ENCODE peak calls at places on chromosomes 2 and 18, in seven cellular contexts. One of them, this sample, is unnamed.

GRCh38 chr2:164625378-164625971 is 4.2 kb upstream of the GRB14 start:
- DNase-seq in H1: no peak
- DNase-seq in HCT116: no peak
- DNase-seq in GM12878: no peak
- DNase-seq in SK-N-SH: no peak
- DNase-seq in K562: no peak
- DNase-seq in HepG2: no peak
- DNase-seq in this sample: no peak

GRCh38 chr2:27992787-27993747 is 102.5 kb downstream of the BABAM2 start:
- DNase-seq in H1: no peak
- DNase-seq in HCT116: no peak
- DNase-seq in GM12878: no peak
- DNase-seq in SK-N-SH: no peak
- DNase-seq in K562: no peak
- DNase-seq in HepG2: peak
- DNase-seq in this sample: peak

GRCh38 chr2:60100034-60100433 is 453.4 kb downstream of the BCL11A start:
- DNase-seq in H1: no peak
- DNase-seq in HCT116: no peak
- DNase-seq in GM12878: no peak
- DNase-seq in SK-N-SH: no peak
- DNase-seq in K562: no peak
- DNase-seq in HepG2: no peak
- DNase-seq in this sample: no peak

GRCh38 chr2:114929225-114929624 is 486.8 kb downstream of the DPP10 start:
- DNase-seq in H1: no peak
- DNase-seq in HCT116: no peak
- DNase-seq in GM12878: no peak
- DNase-seq in SK-N-SH: no peak
- DNase-seq in K562: no peak
- DNase-seq in HepG2: no peak
- DNase-seq in this sample: no peak

GRCh38 chr2:179954026-179954425 is 53.1 kb downstream of the CWC22 start:
- DNase-seq in H1: no peak
- DNase-seq in HCT116: no peak
- DNase-seq in GM12878: no peak
- DNase-seq in SK-N-SH: no peak
- DNase-seq in K562: no peak
- DNase-seq in HepG2: peak
- DNase-seq in this sample: peak

GRCh38 chr18:48488388-48488850 is 50.4 kb upstream of the CTIF start:
- DNase-seq in H1: no peak
- DNase-seq in HCT116: peak
- DNase-seq in GM12878: no peak
- DNase-seq in SK-N-SH: no peak
- DNase-seq in K562: no peak
- DNase-seq in HepG2: peak
- DNase-seq in this sample: peak

GRCh38 chr2:156537147-156537546 is 101.0 kb downstream of the GPD2 start:
- DNase-seq in H1: no peak
- DNase-seq in HCT116: no peak
- DNase-seq in GM12878: no peak
- DNase-seq in SK-N-SH: no peak
- DNase-seq in K562: no peak
- DNase-seq in HepG2: no peak
- DNase-seq in this sample: no peak

GRCh38 chr2:71629273-71629672 is 175.9 kb downstream of the DYSF start:
- DNase-seq in H1: no peak
- DNase-seq in HCT116: no peak
- DNase-seq in GM12878: no peak
- DNase-seq in SK-N-SH: no peak
- DNase-seq in K562: no peak
- DNase-seq in HepG2: no peak
- DNase-seq in this sample: no peak

GRCh38 chr2:152336103-152336853 is 1.3 kb downstream of the FMNL2 start:
- DNase-seq in H1: peak
- DNase-seq in HCT116: no peak
- DNase-seq in GM12878: no peak
- DNase-seq in SK-N-SH: peak
- DNase-seq in K562: no peak
- DNase-seq in HepG2: peak
- DNase-seq in this sample: no peak

GRCh38 chr2:189421644-189422043 is 19.6 kb upstream of the WDR75 start:
- DNase-seq in H1: no peak
- DNase-seq in HCT116: no peak
- DNase-seq in GM12878: no peak
- DNase-seq in SK-N-SH: no peak
- DNase-seq in K562: no peak
- DNase-seq in HepG2: no peak
- DNase-seq in this sample: no peak

GRCh38 chr2:67574230-67574629 is 177.1 kb downstream of the ETAA1 start:
- DNase-seq in H1: no peak
- DNase-seq in HCT116: no peak
- DNase-seq in GM12878: no peak
- DNase-seq in SK-N-SH: no peak
- DNase-seq in K562: no peak
- DNase-seq in HepG2: no peak
- DNase-seq in this sample: no peak

GRCh38 chr18:79923896-79924585 is 27.4 kb downstream of the SLC66A2 start:
- DNase-seq in H1: peak
- DNase-seq in HCT116: no peak
- DNase-seq in GM12878: no peak
- DNase-seq in SK-N-SH: no peak
- DNase-seq in K562: no peak
- DNase-seq in HepG2: no peak
- DNase-seq in this sample: no peak

GRCh38 chr2:127701193-127701650 is at the start of gene SFT2D3:
- DNase-seq in H1: peak
- DNase-seq in HCT116: peak
- DNase-seq in GM12878: peak
- DNase-seq in SK-N-SH: peak
- DNase-seq in K562: peak
- DNase-seq in HepG2: peak
- DNase-seq in this sample: peak

GRCh38 chr2:167759531-167759930 is 487.9 kb downstream of the STK39 start:
- DNase-seq in H1: no peak
- DNase-seq in HCT116: no peak
- DNase-seq in GM12878: no peak
- DNase-seq in SK-N-SH: no peak
- DNase-seq in K562: no peak
- DNase-seq in HepG2: peak
- DNase-seq in this sample: no peak

GRCh38 chr18:27249933-27250332 is 64.8 kb upstream of the CHST9 start:
- DNase-seq in H1: no peak
- DNase-seq in HCT116: no peak
- DNase-seq in GM12878: no peak
- DNase-seq in SK-N-SH: no peak
- DNase-seq in K562: no peak
- DNase-seq in HepG2: no peak
- DNase-seq in this sample: no peak

GRCh38 chr2:44560352-44560751 is 198.6 kb downstream of the CAMKMT start:
- DNase-seq in H1: no peak
- DNase-seq in HCT116: no peak
- DNase-seq in GM12878: no peak
- DNase-seq in SK-N-SH: no peak
- DNase-seq in K562: no peak
- DNase-seq in HepG2: no peak
- DNase-seq in this sample: peak

GRCh38 chr2:150591901-150592300 is 104.4 kb upstream of the RND3 start:
- DNase-seq in H1: no peak
- DNase-seq in HCT116: no peak
- DNase-seq in GM12878: no peak
- DNase-seq in SK-N-SH: no peak
- DNase-seq in K562: no peak
- DNase-seq in HepG2: no peak
- DNase-seq in this sample: no peak

GRCh38 chr2:26462511-26463251 is 15.2 kb downstream of the OTOF start:
- DNase-seq in H1: peak
- DNase-seq in HCT116: peak
- DNase-seq in GM12878: no peak
- DNase-seq in SK-N-SH: peak
- DNase-seq in K562: peak
- DNase-seq in HepG2: peak
- DNase-seq in this sample: peak

GRCh38 chr2:29475446-29476006 is 360.3 kb downstream of the CLIP4 start:
- DNase-seq in H1: no peak
- DNase-seq in HCT116: no peak
- DNase-seq in GM12878: no peak
- DNase-seq in SK-N-SH: no peak
- DNase-seq in K562: no peak
- DNase-seq in HepG2: no peak
- DNase-seq in this sample: no peak

GRCh38 chr2:77232909-77233308 is 289.3 kb downstream of the LRRTM4 start:
- DNase-seq in H1: no peak
- DNase-seq in HCT116: no peak
- DNase-seq in GM12878: no peak
- DNase-seq in SK-N-SH: no peak
- DNase-seq in K562: no peak
- DNase-seq in HepG2: no peak
- DNase-seq in this sample: no peak

GRCh38 chr2:38648107-38648761 is 17.7 kb upstream of the GALM start:
- DNase-seq in H1: no peak
- DNase-seq in HCT116: no peak
- DNase-seq in GM12878: no peak
- DNase-seq in SK-N-SH: no peak
- DNase-seq in K562: no peak
- DNase-seq in HepG2: peak
- DNase-seq in this sample: no peak

GRCh38 chr18:22207022-22207758 is 37.8 kb downstream of the GATA6 start:
- DNase-seq in H1: no peak
- DNase-seq in HCT116: no peak
- DNase-seq in GM12878: no peak
- DNase-seq in SK-N-SH: no peak
- DNase-seq in K562: no peak
- DNase-seq in HepG2: no peak
- DNase-seq in this sample: no peak

GRCh38 chr2:135009339-135009738 is 37.9 kb downstream of the MAP3K19 start:
- DNase-seq in H1: no peak
- DNase-seq in HCT116: no peak
- DNase-seq in GM12878: no peak
- DNase-seq in SK-N-SH: no peak
- DNase-seq in K562: no peak
- DNase-seq in HepG2: no peak
- DNase-seq in this sample: no peak

GRCh38 chr18:63028380-63028779 is 291.2 kb downstream of the BCL2 start:
- DNase-seq in H1: no peak
- DNase-seq in HCT116: no peak
- DNase-seq in GM12878: no peak
- DNase-seq in SK-N-SH: no peak
- DNase-seq in K562: no peak
- DNase-seq in HepG2: no peak
- DNase-seq in this sample: no peak

GRCh38 chr18:63025251-63025710 is 294.3 kb downstream of the BCL2 start:
- DNase-seq in H1: no peak
- DNase-seq in HCT116: no peak
- DNase-seq in GM12878: no peak
- DNase-seq in SK-N-SH: peak
- DNase-seq in K562: no peak
- DNase-seq in HepG2: no peak
- DNase-seq in this sample: no peak

GRCh38 chr18:63017977-63018376 is 301.6 kb downstream of the BCL2 start:
- DNase-seq in H1: no peak
- DNase-seq in HCT116: no peak
- DNase-seq in GM12878: no peak
- DNase-seq in SK-N-SH: no peak
- DNase-seq in K562: no peak
- DNase-seq in HepG2: no peak
- DNase-seq in this sample: no peak

GRCh38 chr18:63022429-63023022 is 297.0 kb downstream of the BCL2 start:
- DNase-seq in H1: peak
- DNase-seq in HCT116: no peak
- DNase-seq in GM12878: no peak
- DNase-seq in SK-N-SH: peak
- DNase-seq in K562: peak
- DNase-seq in HepG2: no peak
- DNase-seq in this sample: no peak
- TF ChIP-seq JUND in H1: no peak
- TF ChIP-seq JUND in HCT116: no peak
- TF ChIP-seq JUND in GM12878: no peak
- TF ChIP-seq JUND in SK-N-SH: no peak
- TF ChIP-seq JUND in K562: no peak
- TF ChIP-seq JUND in HepG2: no peak
- TF ChIP-seq JUND in this sample: no peak

GRCh38 chr2:1010373-1011017 is 59.8 kb downstream of the SNTG2 start:
- DNase-seq in H1: no peak
- DNase-seq in HCT116: no peak
- DNase-seq in GM12878: no peak
- DNase-seq in SK-N-SH: peak
- DNase-seq in K562: no peak
- DNase-seq in HepG2: no peak
- DNase-seq in this sample: no peak
- TF ChIP-seq JUND in H1: no peak
- TF ChIP-seq JUND in HCT116: no peak
- TF ChIP-seq JUND in GM12878: no peak
- TF ChIP-seq JUND in SK-N-SH: no peak
- TF ChIP-seq JUND in K562: no peak
- TF ChIP-seq JUND in HepG2: no peak
- TF ChIP-seq JUND in this sample: no peak

GRCh38 chr2:101638817-101639605 is 58.5 kb upstream of the MAP4K4 start:
- DNase-seq in H1: no peak
- DNase-seq in HCT116: no peak
- DNase-seq in GM12878: no peak
- DNase-seq in SK-N-SH: no peak
- DNase-seq in K562: no peak
- DNase-seq in HepG2: no peak
- DNase-seq in this sample: no peak
- TF ChIP-seq JUND in H1: no peak
- TF ChIP-seq JUND in HCT116: no peak
- TF ChIP-seq JUND in GM12878: no peak
- TF ChIP-seq JUND in SK-N-SH: no peak
- TF ChIP-seq JUND in K562: no peak
- TF ChIP-seq JUND in HepG2: no peak
- TF ChIP-seq JUND in this sample: no peak

GRCh38 chr18:63344918-63345317 is 22.1 kb downstream of the KDSR start:
- DNase-seq in H1: no peak
- DNase-seq in HCT116: no peak
- DNase-seq in GM12878: no peak
- DNase-seq in SK-N-SH: no peak
- DNase-seq in K562: no peak
- DNase-seq in HepG2: no peak
- DNase-seq in this sample: peak

GRCh38 chr18:63344263-63344662 is 22.7 kb downstream of the KDSR start:
- DNase-seq in H1: no peak
- DNase-seq in HCT116: no peak
- DNase-seq in GM12878: no peak
- DNase-seq in SK-N-SH: no peak
- DNase-seq in K562: no peak
- DNase-seq in HepG2: no peak
- DNase-seq in this sample: no peak

GRCh38 chr18:63342206-63342605 is 22.6 kb upstream of the BCL2 start:
- DNase-seq in H1: peak
- DNase-seq in HCT116: no peak
- DNase-seq in GM12878: no peak
- DNase-seq in SK-N-SH: peak
- DNase-seq in K562: peak
- DNase-seq in HepG2: no peak
- DNase-seq in this sample: no peak

GRCh38 chr18:63336366-63337099 is 17.0 kb upstream of the BCL2 start:
- DNase-seq in H1: no peak
- DNase-seq in HCT116: peak
- DNase-seq in GM12878: no peak
- DNase-seq in SK-N-SH: no peak
- DNase-seq in K562: no peak
- DNase-seq in HepG2: peak
- DNase-seq in this sample: no peak

GRCh38 chr18:63339920-63340484 is 20.4 kb upstream of the BCL2 start:
- DNase-seq in H1: peak
- DNase-seq in HCT116: peak
- DNase-seq in GM12878: no peak
- DNase-seq in SK-N-SH: peak
- DNase-seq in K562: no peak
- DNase-seq in HepG2: peak
- DNase-seq in this sample: peak
- TF ChIP-seq JUND in H1: no peak
- TF ChIP-seq JUND in HCT116: no peak
- TF ChIP-seq JUND in GM12878: no peak
- TF ChIP-seq JUND in SK-N-SH: no peak
- TF ChIP-seq JUND in K562: no peak
- TF ChIP-seq JUND in HepG2: no peak
- TF ChIP-seq JUND in this sample: no peak

This sample was measured in T47D.